ENCODE peak calls at places on chromosomes 13 and 19, in four cellular contexts. P is H1, W is GM12878, X is K562. F is an unnamed sample. For H3K4me1, the result is how much of the 10 kb centered on the place peaks cover.

GRCh38 chr13:43783820-43784219 is 3.0 kb downstream of the ENOX1 start:
- DNase-seq in W (no peak), X (no peak), P (no peak), F (no peak)

GRCh38 chr19:21749090-21749489 is 18.3 kb downstream of the ZNF100 start:
- DNase-seq in X (no peak), P (no peak), W (no peak), F (no peak)

GRCh38 chr19:58212336-58213074 is 16.2 kb upstream of the ZNF544 start:
- DNase-seq in P (no peak), W (no peak), X (no peak), F (no peak)

GRCh38 chr13:33284016-33284415 is 1.5 kb downstream of the STARD13 start:
- DNase-seq in P (no peak), W (no peak), X (no peak), F (no peak)

GRCh38 chr19:38319421-38320258 is at the start of gene KCNK6:
- DNase-seq in P (no peak), X (no peak), W (no peak), F (no peak)

GRCh38 chr13:24661713-24662112 is 18.5 kb upstream of the ATP12A start:
- DNase-seq in X (no peak), P (no peak), W (no peak), F (no peak)

GRCh38 chr13:80946008-80946802 is 605.3 kb upstream of the SPRY2 start:
- DNase-seq in X (no peak), P (no peak), W (no peak), F (no peak)

GRCh38 chr13:99356216-99357089 is 49.3 kb upstream of the GPR183 start:
- DNase-seq in X (no peak), W (peak), P (no peak), F (no peak)

GRCh38 chr19:688214-688613 is 7.0 kb downstream of the PRSS57 start:
- DNase-seq in P (no peak), X (no peak), W (no peak), F (no peak)

GRCh38 chr19:37920591-37921450 is 13.8 kb downstream of the SIPA1L3 start:
- DNase-seq in X (no peak), P (no peak), W (no peak), F (peak)

GRCh38 chr13:90717451-90717936 is 630.0 kb upstream of the MIR17HG start:
- DNase-seq in X (no peak), W (no peak), P (no peak), F (no peak)

GRCh38 chr19:13430790-13431582 is 75.3 kb downstream of the CACNA1A start:
- DNase-seq in W (no peak), X (peak), P (no peak), F (peak)

GRCh38 chr19:13154241-13154778 is 4.1 kb downstream of the IER2 start:
- DNase-seq in W (no peak), X (peak), P (no peak), F (peak)

GRCh38 chr13:49302817-49303216 is 55.1 kb downstream of the CDADC1 start:
- DNase-seq in W (no peak), X (no peak), P (no peak), F (no peak)

GRCh38 chr19:38264486-38265212 is at the start of gene SPINT2:
- DNase-seq in W (no peak), X (no peak), P (peak), F (no peak)

GRCh38 chr13:23849670-23850069 is 39.5 kb downstream of the MIPEP start:
- DNase-seq in P (no peak), W (no peak), X (no peak), F (no peak)

GRCh38 chr19:58007285-58007684 is 4.7 kb upstream of the ZNF606 start:
- DNase-seq in P (no peak), X (no peak), W (no peak), F (peak)

GRCh38 chr13:33322474-33322827 is 36.9 kb upstream of the STARD13 start:
- DNase-seq in W (no peak), P (no peak), X (no peak), F (no peak)

GRCh38 chr13:75715598-75716523 is 79.7 kb downstream of the LMO7 start:
- DNase-seq in X (no peak), W (peak), P (no peak), F (no peak)

GRCh38 chr19:3612901-3613741 is 6.4 kb upstream of the TBXA2R start:
- DNase-seq in P (peak), X (peak), W (no peak), F (no peak)

GRCh38 chr19:19064811-19065745 is 1.3 kb downstream of the SLC25A42 start:
- DNase-seq in W (no peak), X (peak), P (no peak), F (no peak)

GRCh38 chr13:51895906-51896888 is 34.4 kb downstream of the CCDC70 start:
- DNase-seq in X (peak), W (no peak), P (peak), F (peak)

GRCh38 chr13:99948907-99949656 is 22.5 kb downstream of the ZIC5 start:
- DNase-seq in X (no peak), W (no peak), P (no peak), F (no peak)

GRCh38 chr19:1082165-1082927 is 12.8 kb downstream of the POLR2E start:
- DNase-seq in X (peak), P (peak), W (no peak), F (no peak)

GRCh38 chr19:34485831-34486230 is 4.3 kb downstream of the WTIP start:
- DNase-seq in P (no peak), W (no peak), X (no peak), F (no peak)

GRCh38 chr13:62710766-62711165 is 1295.1 kb upstream of the PCDH20 start:
- DNase-seq in P (no peak), X (no peak), W (no peak), F (no peak)

GRCh38 chr19:45954132-45954531 is 19.5 kb downstream of the NOVA2 start:
- DNase-seq in P (no peak), W (no peak), X (no peak), F (no peak)

GRCh38 chr13:28492527-28493367 is 2.2 kb downstream of the FLT1 start:
- DNase-seq in W (peak), P (no peak), X (no peak), F (no peak)

GRCh38 chr19:45879055-45879454 is 6.9 kb downstream of the IRF2BP1 start:
- DNase-seq in W (no peak), P (no peak), X (no peak), F (no peak)

GRCh38 chr19:37227996-37228395 is 10.0 kb downstream of the ZNF383 start:
- DNase-seq in X (no peak), W (no peak), P (no peak), F (no peak)

GRCh38 chr19:1276620-1277007 is 1.3 kb downstream of the FAM174C start:
- DNase-seq in X (no peak), W (no peak), P (no peak), F (no peak)

GRCh38 chr19:20250627-20251026 is 83.6 kb downstream of the ZNF486 start:
- DNase-seq in P (no peak), X (no peak), W (no peak), F (no peak)

GRCh38 chr19:12497032-12497431 is 12.4 kb upstream of the ZNF709 start:
- DNase-seq in X (no peak), P (no peak), W (no peak), F (peak)

GRCh38 chr13:45333973-45334922 is 6.7 kb downstream of the TPT1 start:
- DNase-seq in X (no peak), W (no peak), P (no peak), F (no peak)

GRCh38 chr19:1252221-1252817 is 3.9 kb downstream of the MIDN start:
- DNase-seq in P (no peak), X (no peak), W (no peak), F (no peak)

GRCh38 chr19:48896191-48896720 is 2.3 kb downstream of the TULP2 start:
- DNase-seq in X (peak), W (no peak), P (peak), F (no peak)
- TF ChIP-seq CBX5 in X (no peak), W (no peak), P (no peak), F (no peak)

DNA sequence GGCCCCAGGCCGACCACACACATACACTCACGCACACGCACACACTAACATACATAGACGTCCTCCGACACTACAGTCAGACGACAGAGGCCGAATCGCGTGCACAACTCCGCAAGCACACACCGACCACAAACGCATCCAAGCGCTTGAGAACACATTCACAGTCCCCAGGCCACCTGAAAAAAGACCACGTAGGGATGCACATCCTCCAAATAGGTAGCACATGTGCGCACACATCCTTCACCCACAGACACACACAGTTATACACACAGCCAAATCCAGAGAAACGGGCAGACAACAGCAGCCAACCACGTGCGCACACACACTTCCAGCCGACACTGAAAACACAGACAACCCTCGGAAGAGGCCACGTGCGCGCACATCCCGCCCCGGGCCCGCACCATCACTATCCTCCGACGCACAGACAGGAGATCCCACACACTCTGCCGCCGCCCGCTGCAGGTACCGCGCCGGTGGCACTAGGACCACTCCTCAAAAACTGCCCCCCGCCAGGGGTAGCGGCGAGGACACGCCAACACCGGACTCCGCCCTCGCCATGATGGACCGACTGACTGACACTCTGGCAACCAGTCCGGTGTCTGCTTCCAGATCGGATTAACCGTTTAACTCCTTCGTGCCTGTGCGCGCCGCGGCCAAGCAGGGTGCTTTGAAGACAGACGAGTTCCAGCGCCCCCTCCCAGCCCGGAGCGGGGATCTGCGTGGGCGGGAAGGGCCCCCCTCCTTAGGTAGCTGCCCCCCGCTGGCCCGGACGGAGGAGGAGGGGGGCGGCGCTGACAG is 493 bp upstream of the PDE4A start:
- DNase-seq in P (peak), W (no peak), X (peak), F (no peak)
- H3K4me1 ChIP-seq in P (under half), W (half or more), X (under half), F (under half)

GRCh38 chr13:41019027-41019487 is at the start of gene ELF1:
- DNase-seq in X (peak), P (no peak), W (peak), F (peak)
- TF ChIP-seq CBX5 in X (no peak), P (no peak), W (peak), F (no peak)

GRCh38 chr19:4987286-4987685 is 18.4 kb downstream of the KDM4B start:
- DNase-seq in X (no peak), P (no peak), W (no peak), F (no peak)
- H3K4me1 ChIP-seq in X (under half), P (under half), W (under half), F (under half)

GRCh38 chr19:47280183-47280797 is 5.6 kb downstream of the INAFM1 start:
- DNase-seq in W (no peak), P (no peak), X (peak), F (peak)
- TF ChIP-seq CBX5 in W (no peak), P (no peak), X (no peak), F (no peak)

DNA sequence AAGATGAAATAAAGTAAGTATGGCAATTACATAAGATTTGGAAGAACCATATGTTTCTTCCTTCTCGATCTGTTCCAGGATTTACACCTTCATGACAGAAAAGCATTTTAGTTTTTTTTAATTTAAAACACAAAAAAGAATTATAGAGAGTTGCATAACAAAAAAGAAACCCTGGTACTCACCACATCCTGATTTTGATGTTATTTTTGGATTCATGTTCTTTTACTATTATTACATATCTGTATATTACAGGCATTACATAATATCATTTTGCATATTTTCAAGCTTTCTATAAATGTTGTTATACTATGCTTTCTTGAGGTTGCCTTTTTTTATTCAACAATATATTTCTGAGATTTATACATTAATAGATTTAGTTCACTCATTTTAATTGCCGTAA is 6.7 kb upstream of the KATNAL1 start:
- DNase-seq in P (no peak), X (no peak), W (no peak), F (no peak)
- H3K4me1 ChIP-seq in P (under half), X (under half), W (under half), F (under half)

GRCh38 chr19:5990289-5990797 is 12.4 kb upstream of the RANBP3 start:
- DNase-seq in W (no peak), X (peak), P (no peak), F (no peak)
- TF ChIP-seq CBX5 in W (no peak), X (no peak), P (no peak), F (no peak)

GRCh38 chr19:7226749-7227148 is 67.5 kb downstream of the INSR start:
- DNase-seq in W (no peak), X (no peak), P (no peak), F (no peak)

GRCh38 chr19:7227735-7228134 is 66.5 kb downstream of the INSR start:
- DNase-seq in P (no peak), W (no peak), X (no peak), F (no peak)

GRCh38 chr19:7228935-7229541 is 65.2 kb downstream of the INSR start:
- DNase-seq in X (no peak), P (no peak), W (no peak), F (no peak)

GRCh38 chr19:7229735-7230134 is 64.5 kb downstream of the INSR start:
- DNase-seq in X (no peak), W (no peak), P (no peak), F (no peak)

GRCh38 chr19:7230826-7231225 is 63.4 kb downstream of the INSR start:
- DNase-seq in X (no peak), P (no peak), W (no peak), F (no peak)
- H3K4me1 ChIP-seq in X (under half), P (under half), W (under half), F (under half)

DNA sequence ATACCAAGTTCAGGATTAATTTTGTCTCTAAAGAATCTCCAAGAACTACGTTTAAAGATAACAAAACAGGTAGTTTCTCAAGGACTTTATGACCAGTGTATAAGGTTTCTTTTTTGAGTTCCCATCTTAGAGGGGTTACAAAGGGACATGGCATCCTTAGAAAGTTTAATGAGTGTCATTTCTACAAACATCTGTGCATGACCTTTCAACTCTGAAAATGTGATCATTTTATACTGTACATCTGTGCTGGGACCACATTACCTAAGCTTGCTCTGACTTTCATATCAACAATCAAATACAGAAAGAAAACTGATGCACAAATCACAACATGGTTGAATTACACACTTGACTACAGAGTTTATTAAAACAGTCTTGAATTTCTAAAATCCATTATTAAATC is 37.1 kb downstream of the KLF12 start:
- DNase-seq in X (no peak), P (no peak), W (no peak), F (no peak)
- TF ChIP-seq CBX5 in X (no peak), P (no peak), W (no peak), F (no peak)

DNA sequence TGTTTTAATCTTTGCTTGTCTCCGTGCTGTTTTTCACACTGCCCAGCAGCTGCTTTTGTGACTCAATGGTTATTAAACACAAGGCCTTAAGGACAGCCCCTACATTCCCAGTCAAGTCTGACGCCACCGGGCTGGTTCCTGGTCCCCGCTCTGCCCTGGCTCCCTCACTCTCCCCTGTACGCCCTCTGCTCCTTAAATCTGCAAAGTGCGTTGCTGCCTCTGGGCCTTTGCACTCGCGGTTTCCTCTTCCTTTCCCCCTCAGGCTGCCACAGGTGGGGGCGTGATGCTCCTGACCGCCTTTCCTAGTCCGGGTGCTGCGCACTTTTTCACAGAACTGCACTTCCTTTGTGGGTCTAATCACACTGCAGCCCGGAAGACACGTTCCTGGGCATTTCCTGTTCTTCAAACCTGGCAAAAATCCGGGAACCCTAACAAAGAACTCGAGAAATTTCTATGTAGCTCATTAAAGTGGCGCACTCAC is 25.6 kb downstream of the NOSIP start:
- DNase-seq in P (no peak), X (no peak), W (no peak), F (no peak)
- H3K4me1 ChIP-seq in P (under half), X (under half), W (under half), F (under half)

F was measured in HepG2.